ENCODE peak calls at places on chromosomes 16 and 17, in seven cellular contexts. E is neuronal stem cell, V is H9, H is H1, D is mesendoderm, U is IMR-90, Q is trophoblast cell. G is an unnamed sample.

GRCh38 chr17:82333279-82334171 is at the start of gene SECTM1:
- DNase-seq in E (no peak), V (peak; percentile 61), H (no peak), D (no peak), U (peak; percentile 23), Q (peak; percentile 49), G (peak; percentile 71)

GRCh38 chr16:61555718-61556441 is 480.4 kb downstream of the CDH8 start:
- DNase-seq in E (no peak), V (peak; percentile 30), H (no peak), D (no peak), U (no peak), Q (no peak), G (no peak)

GRCh38 chr16:27368358-27368722 is 33.6 kb upstream of the IL21R start:
- DNase-seq in E (no peak), V (no peak), H (no peak), D (no peak), U (no peak), Q (no peak), G (no peak)

GRCh38 chr16:56222482-56222997 is 31.3 kb downstream of the GNAO1 start:
- DNase-seq in E (no peak), V (no peak), H (no peak), D (peak; percentile 30), U (no peak), Q (no peak), G (no peak)

GRCh38 chr17:49578963-49579500 is 3.4 kb downstream of the NXPH3 start:
- DNase-seq in E (no peak), V (no peak), H (no peak), D (no peak), U (no peak), Q (no peak), G (no peak)

GRCh38 chr17:43701318-43701743 is 39.6 kb upstream of the MEOX1 start:
- DNase-seq in E (no peak), V (no peak), H (no peak), D (no peak), U (peak; percentile 76), Q (no peak), G (peak; percentile 84)

GRCh38 chr16:17775061-17775460 is 304.3 kb upstream of the XYLT1 start:
- DNase-seq in E (no peak), V (no peak), H (no peak), D (no peak), U (no peak), Q (peak; percentile 8), G (no peak)

GRCh38 chr16:25184771-25185170 is 32.0 kb upstream of the AQP8 start:
- DNase-seq in E (no peak), V (no peak), H (no peak), D (no peak), U (no peak), Q (no peak), G (no peak)

GRCh38 chr16:68417711-68418301 is 30.5 kb downstream of the SMPD3 start:
- DNase-seq in E (no peak), V (no peak), H (no peak), D (no peak), U (no peak), Q (peak; percentile 44), G (no peak)

GRCh38 chr17:77189148-77189547 is 48.4 kb downstream of the SEC14L1 start:
- DNase-seq in E (no peak), V (no peak), H (no peak), D (no peak), U (no peak), Q (no peak), G (no peak)

GRCh38 chr16:11072420-11073153 is 128.2 kb downstream of the CLEC16A start:
- DNase-seq in E (no peak), V (no peak), H (no peak), D (no peak), U (no peak), Q (no peak), G (peak; percentile 84)

GRCh38 chr16:1089822-1090619 is 6.0 kb downstream of the C1QTNF8 start:
- DNase-seq in E (no peak), V (no peak), H (no peak), D (no peak), U (no peak), Q (no peak), G (no peak)

GRCh38 chr17:74210191-74211140 is 2.9 kb upstream of the TTYH2 start:
- DNase-seq in E (peak; percentile 37), V (peak; percentile 85), H (no peak), D (peak; percentile 71), U (peak; percentile 58), Q (peak; percentile 45), G (peak; percentile 78)

GRCh38 chr16:83403751-83404150 is 404.0 kb upstream of the HSBP1 start:
- DNase-seq in E (no peak), V (no peak), H (no peak), D (no peak), U (peak; percentile 85), Q (no peak), G (no peak)

GRCh38 chr16:51268237-51268636 is 117.2 kb upstream of the SALL1 start:
- DNase-seq in E (no peak), V (no peak), H (no peak), D (no peak), U (no peak), Q (no peak), G (peak; percentile 1)

GRCh38 chr16:25838724-25839186 is 147.0 kb downstream of the HS3ST4 start:
- DNase-seq in E (peak; percentile 61), V (peak; percentile 60), H (peak; percentile 46), D (peak; percentile 94), U (peak; percentile 41), Q (peak; percentile 74), G (peak; percentile 40)

GRCh38 chr16:57477531-57478202 is 8.6 kb downstream of the DOK4 start:
- DNase-seq in E (no peak), V (no peak), H (no peak), D (peak; percentile 64), U (no peak), Q (no peak), G (no peak)

GRCh38 chr17:72778161-72779151 is 314.0 kb downstream of the SLC39A11 start:
- DNase-seq in E (no peak), V (no peak), H (no peak), D (no peak), U (no peak), Q (no peak), G (no peak)

GRCh38 chr17:62950067-62950466 is 16.0 kb upstream of the TANC2 start:
- DNase-seq in E (no peak), V (no peak), H (no peak), D (peak; percentile 6), U (peak; percentile 45), Q (peak; percentile 25), G (peak; percentile 32)

GRCh38 chr17:9079461-9080103 is 58.3 kb downstream of the NTN1 start:
- DNase-seq in E (no peak), V (no peak), H (no peak), D (no peak), U (no peak), Q (no peak), G (no peak)

GRCh38 chr17:38606646-38607611 is 1.2 kb upstream of the SRCIN1 start:
- DNase-seq in E (no peak), V (peak; percentile 66), H (no peak), D (peak; percentile 30), U (no peak), Q (no peak), G (no peak)

GRCh38 chr17:82097187-82097918 is 683 bp downstream of the FASN start:
- DNase-seq in E (no peak), V (no peak), H (no peak), D (no peak), U (peak; percentile 64), Q (peak; percentile 78), G (peak; percentile 54)

GRCh38 chr16:81531415-81531814 is 86.8 kb downstream of the CMIP start:
- DNase-seq in E (no peak), V (no peak), H (no peak), D (no peak), U (no peak), Q (peak; percentile 98), G (no peak)

GRCh38 chr16:4172070-4172469 is 55.8 kb upstream of the ADCY9 start:
- DNase-seq in E (no peak), V (no peak), H (no peak), D (no peak), U (peak; percentile 86), Q (peak; percentile 57), G (peak; percentile 54)

GRCh38 chr16:4169415-4169814 is 53.2 kb upstream of the ADCY9 start:
- DNase-seq in E (no peak), V (no peak), H (no peak), D (no peak), U (no peak), Q (no peak), G (no peak)
- H2BK120ac ChIP-seq in E (no peak overlapping the region), V (no peak overlapping the region), H (no peak overlapping the region), D (no peak overlapping the region), U (no peak overlapping the region), Q (no peak overlapping the region), G (no peak overlapping the region)

DNA sequence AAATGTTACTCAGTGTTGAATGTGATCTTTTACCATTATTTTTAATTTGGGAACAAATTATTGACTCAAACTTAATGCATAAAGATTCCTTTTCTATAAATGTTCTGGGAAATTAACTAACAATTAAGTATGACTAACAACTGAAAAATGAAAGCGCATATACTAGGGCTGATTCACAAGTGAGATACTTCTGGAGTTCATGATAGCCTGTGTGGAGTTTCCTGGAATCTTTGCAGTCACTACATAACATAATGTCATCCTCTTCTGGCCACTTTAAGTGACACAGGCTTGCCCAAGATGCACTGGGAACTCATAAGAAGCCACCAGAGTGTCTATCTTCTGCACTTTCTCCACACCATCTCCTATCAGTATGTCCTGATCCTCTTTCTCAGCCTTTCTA is 450.3 kb upstream of the CDH11 start:
- DNase-seq in E (no peak), V (no peak), H (no peak), D (no peak), U (peak; percentile 88), Q (peak; percentile 25), G (peak; percentile 86)
- H2BK120ac ChIP-seq in E (no peak overlapping the region), V (no peak overlapping the region), H (no peak overlapping the region), D (no peak overlapping the region), U (peak overlapping the region; percentile 63), Q (peak overlapping the region; percentile 8), G (no peak overlapping the region)

DNA sequence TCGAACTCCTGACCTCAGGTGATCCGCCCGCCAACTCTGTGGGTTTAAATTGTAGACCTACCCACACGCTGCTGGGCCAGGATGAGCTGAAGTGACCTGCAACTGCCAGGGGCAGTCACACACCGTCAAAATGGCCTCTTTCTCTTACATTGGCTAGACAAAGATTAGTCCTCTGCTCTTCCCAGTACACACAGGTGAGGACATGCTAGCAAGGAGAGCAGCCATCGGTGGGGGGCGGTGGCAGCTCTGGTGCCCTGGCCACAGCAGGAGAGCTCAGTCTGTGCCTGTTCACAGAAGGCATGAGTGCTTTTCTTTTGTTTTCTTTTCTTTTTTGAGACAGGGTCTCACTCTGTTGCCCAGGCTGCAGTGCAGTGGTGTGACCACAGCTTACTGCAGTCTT is 29.7 kb downstream of the WIPI1 start:
- DNase-seq in E (no peak), V (no peak), H (no peak), D (no peak), U (no peak), Q (no peak), G (no peak)
- H2BK120ac ChIP-seq in E (no peak overlapping the region), V (no peak overlapping the region), H (no peak overlapping the region), D (no peak overlapping the region), U (no peak overlapping the region), Q (no peak overlapping the region), G (no peak overlapping the region)

GRCh38 chr17:35809855-35810461 is 674 bp downstream of the TAF15 start:
- DNase-seq in E (no peak), V (peak; percentile 44), H (no peak), D (no peak), U (peak; percentile 23), Q (peak; percentile 41), G (no peak)
- H2BK120ac ChIP-seq in E (no peak overlapping the region), V (no peak overlapping the region), H (no peak overlapping the region), D (no peak overlapping the region), U (no peak overlapping the region), Q (peak overlapping the region; percentile 16), G (no peak overlapping the region)

G was measured in mesenchymal stem cell.